ENCODE peak calls at places on chromosomes 3 and 15, in five cellular contexts. Q is lung; N is thoracic aorta; F is CD8-positive, alpha-beta memory T cell; R is heart right ventricle. U is an unnamed sample. For H3K4me1, the result is how much of the 10 kb centered on the place peaks cover.

GRCh38 chr3:50972029-50972428 is 297.3 kb downstream of the DOCK3 start:
- DNase-seq in N (no peak), Q (no peak), F (no peak), R (no peak), U (no peak)

GRCh38 chr3:110352841-110353595 is 718.6 kb upstream of the NECTIN3 start:
- DNase-seq in N (no peak), Q (no peak), F (no peak), R (no peak), U (no peak)

GRCh38 chr3:54756330-54756731 is 171.5 kb downstream of the LRTM1 start:
- DNase-seq in N (no peak), Q (no peak), F (no peak), R (no peak), U (no peak)

GRCh38 chr15:47196057-47196456 is 521.2 kb upstream of the SEMA6D start:
- DNase-seq in N (peak), Q (peak), R (peak), F (peak), U (peak)

GRCh38 chr3:130316164-130316563 is 29.3 kb upstream of the COL6A5 start:
- DNase-seq in Q (no peak), F (no peak), R (peak), N (no peak), U (no peak)

GRCh38 chr3:184315506-184315867 is 1.1 kb downstream of the EIF4G1 start:
- DNase-seq in Q (no peak), R (no peak), N (no peak), F (no peak), U (no peak)

GRCh38 chr3:4359805-4360502 is 56.8 kb downstream of the SETMAR start:
- DNase-seq in R (no peak), F (no peak), N (no peak), Q (no peak), U (no peak)

GRCh38 chr3:180175572-180175971 is 138.8 kb upstream of the PEX5L start:
- DNase-seq in Q (no peak), N (no peak), F (no peak), R (no peak), U (no peak)

GRCh38 chr3:4060064-4060463 is 243.1 kb upstream of the SETMAR start:
- DNase-seq in R (no peak), Q (no peak), N (no peak), F (no peak), U (no peak)

GRCh38 chr3:114128231-114128630 is 50.6 kb downstream of the DRD3 start:
- DNase-seq in F (no peak), Q (no peak), N (no peak), R (no peak), U (no peak)

GRCh38 chr15:60079210-60079609 is 75.1 kb downstream of the FOXB1 start:
- DNase-seq in F (no peak), R (no peak), Q (no peak), N (no peak), U (no peak)

GRCh38 chr15:78237146-78237545 is 2.8 kb upstream of the ACSBG1 start:
- DNase-seq in F (no peak), Q (no peak), N (no peak), R (no peak), U (no peak)

GRCh38 chr3:154176036-154176435 is 54.8 kb downstream of the ARHGEF26 start:
- DNase-seq in F (no peak), R (no peak), N (no peak), Q (no peak), U (no peak)

GRCh38 chr3:13279532-13279910 is 140.6 kb downstream of the NUP210 start:
- DNase-seq in R (no peak), N (no peak), F (no peak), Q (no peak), U (no peak)

GRCh38 chr3:129441215-129441614 is 1.2 kb downstream of the IFT122 start:
- DNase-seq in Q (no peak), F (peak), N (no peak), R (no peak), U (peak)

GRCh38 chr3:64902991-64903390 is 215.2 kb upstream of the ADAMTS9 start:
- DNase-seq in F (no peak), Q (no peak), R (no peak), N (no peak), U (no peak)

GRCh38 chr15:49620174-49620573 is 444 bp downstream of the FAM227B start:
- DNase-seq in R (no peak), N (no peak), Q (no peak), F (peak), U (no peak)

GRCh38 chr3:156997351-156997750 is 162.6 kb downstream of the CCNL1 start:
- DNase-seq in F (no peak), Q (no peak), N (no peak), R (no peak), U (no peak)

GRCh38 chr15:66720206-66721010 is 18.4 kb downstream of the SMAD6 start:
- DNase-seq in N (peak), R (no peak), F (no peak), Q (peak), U (no peak)

GRCh38 chr15:39474657-39475056 is 106.2 kb upstream of the THBS1 start:
- DNase-seq in N (no peak), Q (no peak), F (no peak), R (no peak), U (no peak)

GRCh38 chr15:97902140-97902780 is 58.2 kb upstream of the ARRDC4 start:
- DNase-seq in F (no peak), R (no peak), N (no peak), Q (no peak), U (no peak)

DNA sequence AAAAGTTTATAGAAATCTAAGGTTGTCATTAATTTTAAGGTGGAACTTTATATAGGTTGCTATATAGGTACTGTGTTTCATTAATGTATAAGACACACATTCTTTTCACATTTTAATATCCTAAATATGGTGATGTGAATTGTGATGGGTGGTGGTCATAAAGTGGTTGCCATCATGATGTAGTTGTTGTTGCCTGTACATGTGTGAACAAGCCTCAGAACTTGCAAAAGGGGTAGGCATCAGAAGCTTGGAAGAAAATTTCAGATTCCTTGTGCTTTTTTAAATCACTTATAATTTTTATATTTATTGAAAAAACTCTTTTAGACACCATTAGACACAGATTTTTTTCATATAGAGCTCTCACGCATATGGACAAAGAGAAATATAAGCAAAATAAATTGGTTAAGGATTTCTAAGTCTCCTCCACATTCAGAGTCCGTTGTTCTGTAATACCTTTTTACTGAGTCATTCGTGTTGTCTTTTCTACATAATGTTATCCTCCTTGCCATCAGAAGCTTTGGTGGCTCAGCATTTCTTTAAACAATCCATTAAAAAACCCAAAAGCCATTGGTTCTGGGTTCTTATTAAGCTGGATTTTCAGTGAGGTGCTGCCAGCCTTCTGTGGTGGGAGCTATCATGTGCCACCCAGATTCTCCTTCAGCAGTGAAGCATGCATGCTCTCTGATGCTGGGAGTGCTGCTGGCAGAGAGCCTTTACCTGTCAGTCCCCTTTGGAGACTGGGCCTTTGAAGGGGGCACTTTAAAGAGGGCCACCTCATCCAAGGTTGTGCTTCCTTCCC is 140.4 kb upstream of the GALNT15 start:
- DNase-seq in R (no peak), N (no peak), Q (no peak), F (no peak), U (no peak)
- H3K27ac ChIP-seq in R (no peak), N (no peak), Q (no peak), F (no peak), U (no peak)

DNA sequence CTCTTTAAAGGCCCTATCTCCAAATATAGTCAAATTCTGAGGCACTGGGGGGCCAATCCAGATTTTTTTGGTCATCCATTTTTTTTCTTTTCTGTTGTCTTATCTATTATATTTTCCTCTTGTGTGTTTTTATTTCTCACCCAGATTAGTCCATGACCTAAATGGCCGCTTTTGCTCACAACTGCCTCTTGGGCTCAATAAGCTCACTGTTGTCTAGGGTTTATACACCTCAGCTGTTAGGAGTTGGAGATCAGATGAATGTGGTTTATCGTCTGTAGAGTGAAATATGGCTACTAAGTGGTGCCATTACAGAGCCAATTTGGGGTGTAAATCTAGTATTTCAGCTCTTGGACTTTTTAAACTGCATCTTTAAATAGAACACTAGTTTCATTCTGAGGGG is 173.3 kb downstream of the GHSR start:
- DNase-seq in F (no peak), N (no peak), R (no peak), Q (no peak), U (no peak)
- H3K4me1 ChIP-seq in F (under half), N (under half), R (half or more), Q (under half), U (under half)

GRCh38 chr3:170745211-170745718 is 124.7 kb downstream of the RPL22L1 start:
- DNase-seq in N (no peak), Q (no peak), F (no peak), R (no peak), U (no peak)
- H3K27ac ChIP-seq in N (no peak), Q (no peak), F (no peak), R (no peak), U (no peak)

GRCh38 chr15:73488698-73489097 is 45.7 kb downstream of the REC114 start:
- DNase-seq in F (no peak), N (no peak), R (no peak), Q (no peak), U (no peak)

GRCh38 chr15:73480051-73480450 is 37.1 kb downstream of the REC114 start:
- DNase-seq in F (no peak), N (no peak), Q (no peak), R (no peak), U (no peak)

GRCh38 chr15:73482184-73482583 is 39.2 kb downstream of the REC114 start:
- DNase-seq in F (no peak), Q (no peak), N (no peak), R (no peak), U (no peak)

GRCh38 chr15:73485372-73485771 is 42.4 kb downstream of the REC114 start:
- DNase-seq in N (no peak), F (no peak), Q (no peak), R (no peak), U (no peak)

GRCh38 chr15:73483053-73483452 is 40.1 kb downstream of the REC114 start:
- DNase-seq in F (no peak), Q (no peak), R (no peak), N (no peak), U (no peak)
- H3K4me1 ChIP-seq in F (under half), Q (under half), R (under half), N (under half), U (under half)

GRCh38 chr3:112770026-112770626 is 76.5 kb downstream of the CD200R1L start:
- DNase-seq in R (peak), Q (no peak), F (no peak), N (peak), U (no peak)

GRCh38 chr3:112769624-112770023 is 77.0 kb downstream of the CD200R1L start:
- DNase-seq in N (no peak), R (no peak), Q (no peak), F (no peak), U (no peak)

GRCh38 chr3:112767777-112768176 is 78.9 kb downstream of the CD200R1L start:
- DNase-seq in R (no peak), Q (no peak), N (no peak), F (no peak), U (no peak)

GRCh38 chr3:112773864-112774263 is 72.8 kb downstream of the CD200R1L start:
- DNase-seq in Q (no peak), R (no peak), N (no peak), F (no peak), U (peak)

GRCh38 chr3:112770907-112771306 is 75.8 kb downstream of the CD200R1L start:
- DNase-seq in Q (no peak), N (no peak), F (no peak), R (no peak), U (no peak)
- H3K27ac ChIP-seq in Q (no peak), N (no peak), F (no peak), R (no peak), U (no peak)

GRCh38 chr15:80500021-80500420 is 95.8 kb downstream of the ARNT2 start:
- DNase-seq in F (no peak), Q (no peak), R (no peak), N (no peak), U (no peak)

GRCh38 chr15:80497221-80497620 is 93.0 kb downstream of the ARNT2 start:
- DNase-seq in F (no peak), N (no peak), Q (no peak), R (no peak), U (no peak)

GRCh38 chr15:80501453-80501852 is 97.3 kb downstream of the ARNT2 start:
- DNase-seq in Q (no peak), N (no peak), F (no peak), R (no peak), U (no peak)

GRCh38 chr15:80496101-80496500 is 91.9 kb downstream of the ARNT2 start:
- DNase-seq in Q (no peak), F (no peak), R (no peak), N (no peak), U (no peak)

GRCh38 chr15:80498652-80499051 is 94.5 kb downstream of the ARNT2 start:
- DNase-seq in R (no peak), N (no peak), F (no peak), Q (no peak), U (no peak)
- H3K4me1 ChIP-seq in R (under half), N (under half), F (under half), Q (under half), U (under half)

GRCh38 chr15:29270976-29271375 is 1.4 kb upstream of the NSMCE3 start:
- DNase-seq in R (no peak), F (no peak), Q (no peak), N (no peak), U (no peak)
- H3K27ac ChIP-seq in R (no peak), F (peak), Q (no peak), N (no peak), U (peak)

DNA sequence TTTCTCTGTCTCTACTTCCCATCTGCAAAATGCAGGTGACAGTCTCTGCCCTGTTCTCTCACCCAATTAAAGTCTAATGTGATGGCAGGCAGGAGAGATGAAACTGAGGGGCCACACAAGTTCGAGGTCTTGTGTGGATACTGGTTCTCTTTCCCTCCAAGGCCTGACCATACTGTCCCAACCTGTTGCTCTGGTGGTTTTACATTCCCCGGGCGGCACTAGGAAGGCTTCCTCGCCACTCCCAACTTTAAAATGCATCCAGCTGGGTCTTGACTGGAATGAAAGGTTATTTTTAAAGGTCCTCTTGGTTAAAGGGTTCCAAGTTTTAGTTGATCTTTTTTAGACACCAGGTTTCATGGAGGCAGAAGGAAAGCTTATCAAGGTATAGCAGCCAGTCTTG is 37.2 kb downstream of the WHAMM start:
- DNase-seq in F (no peak), Q (no peak), N (no peak), R (no peak), U (no peak)
- H3K4me1 ChIP-seq in F (under half), Q (under half), N (under half), R (under half), U (under half)

DNA sequence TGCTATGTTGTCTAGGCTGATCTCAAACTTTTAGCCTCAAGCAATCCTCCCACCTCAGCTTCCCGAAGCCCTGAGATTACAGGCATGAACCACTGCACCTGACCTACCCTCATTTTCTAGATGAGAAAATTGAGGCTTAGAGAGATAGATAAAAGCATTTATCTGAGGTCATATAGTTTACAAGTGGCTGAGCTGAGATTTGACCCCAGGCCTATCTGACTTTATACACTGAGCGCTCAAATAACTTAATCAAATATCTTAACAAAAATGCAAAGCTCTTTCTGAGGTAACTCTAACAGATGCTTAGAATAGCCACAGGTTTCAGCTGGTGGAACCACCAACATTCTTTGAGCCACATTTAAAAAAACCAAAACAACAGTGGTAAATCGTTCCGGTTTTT is 5.5 kb downstream of the PLS1 start:
- DNase-seq in Q (no peak), F (no peak), N (no peak), R (no peak), U (no peak)
- H3K27ac ChIP-seq in Q (no peak), F (no peak), N (no peak), R (no peak), U (no peak)

GRCh38 chr3:53224536-53224935 is 31.3 kb downstream of the TKT start:
- DNase-seq in N (no peak), Q (no peak), F (no peak), R (no peak), U (no peak)
- H3K4me1 ChIP-seq in N (under half), Q (under half), F (under half), R (under half), U (under half)